ENCODE peak calls at places on chromosome 2, in nine cellular contexts. L is GM20000, F is NCI-H2081, G is CMK, R is G401, O is Panc1, Q is smooth muscle cell of the brain vasculature, T is activated T-helper 1 cell treated with Interleukin-2 at 50 U/mL for 16 hours, E is GM23338. N is an unnamed sample.
A peak's percentile ranks its signal among the peaks of the same experiment; 100 is the strongest.

GRCh38 chr2:234137400-234138014 is 87.0 kb downstream of the SPP2 start:
- DNase-seq in L (no peak), F (no peak), G (no peak), R (no peak), O (no peak), Q (no peak), T (no peak), E (no peak), N (peak; percentile 91)

GRCh38 chr2:157182834-157183396 is 74.6 kb upstream of the GALNT5 start:
- DNase-seq in L (no peak), F (peak; percentile 53), G (no peak), R (no peak), O (peak; percentile 50), Q (peak; percentile 67), T (no peak), E (no peak), N (peak; percentile 7)

GRCh38 chr2:68762665-68763064 is 28.1 kb downstream of the ARHGAP25 start:
- DNase-seq in L (peak; percentile 46), F (no peak), G (no peak), R (no peak), O (no peak), Q (no peak), T (no peak), E (no peak), N (peak; percentile 41)

GRCh38 chr2:127675335-127676261 is at the start of gene LIMS2:
- DNase-seq in L (no peak), F (peak; percentile 9), G (no peak), R (no peak), O (no peak), Q (no peak), T (no peak), E (peak; percentile 77), N (peak; percentile 33)

GRCh38 chr2:566379-567313 is 110.6 kb downstream of the TMEM18 start:
- DNase-seq in L (no peak), F (no peak), G (no peak), R (no peak), O (no peak), Q (no peak), T (no peak), E (no peak), N (no peak)

GRCh38 chr2:158796606-158797005 is 1.5 kb downstream of the DAPL1 start:
- DNase-seq in L (no peak), F (no peak), G (no peak), R (peak; percentile 15), O (no peak), Q (no peak), T (no peak), E (no peak), N (no peak)

GRCh38 chr2:230921806-230922595 is 3.0 kb downstream of the GPR55 start:
- DNase-seq in L (no peak), F (no peak), G (no peak), R (no peak), O (no peak), Q (no peak), T (no peak), E (no peak), N (no peak)

GRCh38 chr2:38598200-38598990 is 4.3 kb downstream of the HNRNPLL start:
- DNase-seq in L (no peak), F (no peak), G (no peak), R (no peak), O (no peak), Q (no peak), T (no peak), E (peak; percentile 15), N (no peak)

GRCh38 chr2:21812766-21813165 is 689.0 kb downstream of the TDRD15 start:
- DNase-seq in L (no peak), F (no peak), G (no peak), R (no peak), O (no peak), Q (no peak), T (no peak), E (peak; percentile 10), N (no peak)

GRCh38 chr2:1226766-1227165 is 186.5 kb upstream of the TPO start:
- DNase-seq in L (no peak), F (peak; percentile 89), G (no peak), R (no peak), O (no peak), Q (no peak), T (no peak), E (no peak), N (no peak)

GRCh38 chr2:31271851-31272267 is 37.9 kb downstream of the EHD3 start:
- DNase-seq in L (no peak), F (no peak), G (no peak), R (no peak), O (no peak), Q (no peak), T (no peak), E (peak; percentile 56), N (peak; percentile 76)

GRCh38 chr2:166388488-166389070 is 12.8 kb upstream of the SCN9A start:
- DNase-seq in L (no peak), F (no peak), G (no peak), R (no peak), O (no peak), Q (no peak), T (no peak), E (no peak), N (no peak)

GRCh38 chr2:46249654-46250053 is 47.6 kb upstream of the EPAS1 start:
- DNase-seq in L (no peak), F (no peak), G (no peak), R (no peak), O (no peak), Q (no peak), T (no peak), E (no peak), N (no peak)

GRCh38 chr2:2095360-2096093 is 235.5 kb downstream of the MYT1L start:
- DNase-seq in L (no peak), F (no peak), G (no peak), R (no peak), O (no peak), Q (no peak), T (no peak), E (peak; percentile 33), N (no peak)

GRCh38 chr2:65292461-65293127 is 65.0 kb downstream of the ACTR2 start:
- DNase-seq in L (no peak), F (no peak), G (no peak), R (peak; percentile 38), O (no peak), Q (no peak), T (no peak), E (peak; percentile 16), N (no peak)

GRCh38 chr2:128306081-128306930 is 12.4 kb downstream of the HS6ST1 start:
- DNase-seq in L (no peak), F (peak; percentile 86), G (no peak), R (no peak), O (no peak), Q (peak; percentile 98), T (no peak), E (peak; percentile 46), N (peak; percentile 77)

GRCh38 chr2:128693630-128694029 is 375.0 kb upstream of the HS6ST1 start:
- DNase-seq in L (no peak), F (no peak), G (no peak), R (no peak), O (no peak), Q (no peak), T (no peak), E (no peak), N (no peak)

GRCh38 chr2:64857581-64858471 is 131.4 kb upstream of the SLC1A4 start:
- DNase-seq in L (no peak), F (no peak), G (no peak), R (peak; percentile 33), O (no peak), Q (no peak), T (no peak), E (peak; percentile 22), N (no peak)

GRCh38 chr2:105468655-105469042 is 69.8 kb upstream of the FHL2 start:
- DNase-seq in L (no peak), F (no peak), G (no peak), R (no peak), O (no peak), Q (no peak), T (no peak), E (no peak), N (no peak)

GRCh38 chr2:60552096-60552850 is 1.2 kb downstream of the BCL11A start:
- DNase-seq in L (peak; percentile 41), F (peak; percentile 58), G (no peak), R (no peak), O (no peak), Q (no peak), T (no peak), E (peak; percentile 69), N (peak; percentile 45)

GRCh38 chr2:129929321-129930290 is 49.9 kb upstream of the RAB6C start:
- DNase-seq in L (peak; percentile 7), F (no peak), G (no peak), R (no peak), O (no peak), Q (no peak), T (no peak), E (no peak), N (no peak)

GRCh38 chr2:48203668-48204067 is 297.4 kb upstream of the FBXO11 start:
- DNase-seq in L (no peak), F (no peak), G (no peak), R (no peak), O (no peak), Q (no peak), T (no peak), E (no peak), N (no peak)

GRCh38 chr2:17976871-17977746 is 98.6 kb downstream of the KCNS3 start:
- DNase-seq in L (no peak), F (no peak), G (no peak), R (no peak), O (no peak), Q (peak; percentile 85), T (no peak), E (no peak), N (peak; percentile 98)

GRCh38 chr2:19021100-19021476 is 337.3 kb downstream of the OSR1 start:
- DNase-seq in L (no peak), F (no peak), G (no peak), R (no peak), O (no peak), Q (peak; percentile 57), T (no peak), E (no peak), N (peak; percentile 58)

GRCh38 chr2:6103372-6103771 is 411.2 kb downstream of the SOX11 start:
- DNase-seq in L (no peak), F (no peak), G (no peak), R (no peak), O (no peak), Q (no peak), T (no peak), E (no peak), N (no peak)

GRCh38 chr2:126579868-126580267 is 76.1 kb upstream of the GYPC start:
- DNase-seq in L (no peak), F (no peak), G (no peak), R (no peak), O (no peak), Q (no peak), T (no peak), E (no peak), N (no peak)

GRCh38 chr2:118847447-118848172 is at the start of gene EN1:
- DNase-seq in L (peak; percentile 31), F (peak; percentile 27), G (no peak), R (no peak), O (no peak), Q (no peak), T (no peak), E (peak; percentile 93), N (no peak)

GRCh38 chr2:241702155-241702404 is 241 bp downstream of the ING5 start:
- DNase-seq in L (peak; percentile 96), F (no peak), G (peak; percentile 21), R (no peak), O (no peak), Q (no peak), T (peak; percentile 78), E (no peak), N (no peak)

GRCh38 chr2:233684640-233685039 is 2.9 kb downstream of the UGT1A7 start:
- DNase-seq in L (no peak), F (no peak), G (no peak), R (no peak), O (no peak), Q (no peak), T (no peak), E (no peak), N (no peak)

GRCh38 chr2:152473151-152473857 is 138.3 kb downstream of the FMNL2 start:
- DNase-seq in L (no peak), F (no peak), G (no peak), R (no peak), O (no peak), Q (no peak), T (no peak), E (no peak), N (peak; percentile 53)

GRCh38 chr2:74688881-74689280 is 34.8 kb downstream of the SEMA4F start:
- DNase-seq in L (no peak), F (no peak), G (no peak), R (no peak), O (no peak), Q (no peak), T (no peak), E (no peak), N (no peak)